ENCODE peak calls at places on chromosomes 12 and 14, in five cellular contexts. One of them, this sample, is unnamed.

GRCh38 chr14:92589213-92589852 is 75.8 kb downstream of the RIN3 start:
- DNase-seq in globus pallidus: no peak
- DNase-seq in activated naive CD8-positive, alpha-beta T cell treated with anti-CD3 and anti-CD28 coated beads, Interleukin-2, amount 50 U/mL, for 24 hours: no peak
- DNase-seq in NCI-H1092: no peak
- DNase-seq in NCI-H774: no peak
- DNase-seq in this sample: no peak

GRCh38 chr12:57341275-57341990 is 89.4 kb downstream of the R3HDM2 start:
- DNase-seq in globus pallidus: peak; percentile 20
- DNase-seq in activated naive CD8-positive, alpha-beta T cell treated with anti-CD3 and anti-CD28 coated beads, Interleukin-2, amount 50 U/mL, for 24 hours: no peak
- DNase-seq in NCI-H1092: no peak
- DNase-seq in NCI-H774: no peak
- DNase-seq in this sample: no peak

GRCh38 chr12:48021485-48022179 is 17.4 kb upstream of the COL2A1 start:
- DNase-seq in globus pallidus: no peak
- DNase-seq in activated naive CD8-positive, alpha-beta T cell treated with anti-CD3 and anti-CD28 coated beads, Interleukin-2, amount 50 U/mL, for 24 hours: no peak
- DNase-seq in NCI-H1092: no peak
- DNase-seq in NCI-H774: no peak
- DNase-seq in this sample: no peak

GRCh38 chr12:107884769-107885694 is 110.5 kb downstream of the ASCL4 start:
- DNase-seq in globus pallidus: peak; percentile 27
- DNase-seq in activated naive CD8-positive, alpha-beta T cell treated with anti-CD3 and anti-CD28 coated beads, Interleukin-2, amount 50 U/mL, for 24 hours: peak; percentile 56
- DNase-seq in NCI-H1092: peak; percentile 27
- DNase-seq in NCI-H774: peak; percentile 29
- DNase-seq in this sample: peak; percentile 69

GRCh38 chr14:104795781-104796681 is 483 bp upstream of the AKT1 start:
- DNase-seq in globus pallidus: peak; percentile 38
- DNase-seq in activated naive CD8-positive, alpha-beta T cell treated with anti-CD3 and anti-CD28 coated beads, Interleukin-2, amount 50 U/mL, for 24 hours: peak; percentile 68
- DNase-seq in NCI-H1092: no peak
- DNase-seq in NCI-H774: peak; percentile 45
- DNase-seq in this sample: peak; percentile 50

GRCh38 chr14:61350871-61351270 is 29.5 kb downstream of the PRKCH start:
- DNase-seq in globus pallidus: no peak
- DNase-seq in activated naive CD8-positive, alpha-beta T cell treated with anti-CD3 and anti-CD28 coated beads, Interleukin-2, amount 50 U/mL, for 24 hours: no peak
- DNase-seq in NCI-H1092: no peak
- DNase-seq in NCI-H774: no peak
- DNase-seq in this sample: no peak

GRCh38 chr12:101819467-101819866 is 11.3 kb downstream of the GNPTAB start:
- DNase-seq in globus pallidus: no peak
- DNase-seq in activated naive CD8-positive, alpha-beta T cell treated with anti-CD3 and anti-CD28 coated beads, Interleukin-2, amount 50 U/mL, for 24 hours: no peak
- DNase-seq in NCI-H1092: no peak
- DNase-seq in NCI-H774: no peak
- DNase-seq in this sample: no peak

GRCh38 chr12:52975820-52976573 is 27.1 kb downstream of the KRT18 start:
- DNase-seq in globus pallidus: no peak
- DNase-seq in activated naive CD8-positive, alpha-beta T cell treated with anti-CD3 and anti-CD28 coated beads, Interleukin-2, amount 50 U/mL, for 24 hours: no peak
- DNase-seq in NCI-H1092: no peak
- DNase-seq in NCI-H774: peak; percentile 55
- DNase-seq in this sample: no peak

GRCh38 chr14:74492413-74493342 is at the start of gene NPC2:
- DNase-seq in globus pallidus: no peak
- DNase-seq in activated naive CD8-positive, alpha-beta T cell treated with anti-CD3 and anti-CD28 coated beads, Interleukin-2, amount 50 U/mL, for 24 hours: no peak
- DNase-seq in NCI-H1092: no peak
- DNase-seq in NCI-H774: no peak
- DNase-seq in this sample: no peak

GRCh38 chr14:69687963-69688649 is 76.7 kb downstream of the SUSD6 start:
- DNase-seq in globus pallidus: peak; percentile 90
- DNase-seq in activated naive CD8-positive, alpha-beta T cell treated with anti-CD3 and anti-CD28 coated beads, Interleukin-2, amount 50 U/mL, for 24 hours: no peak
- DNase-seq in NCI-H1092: peak; percentile 29
- DNase-seq in NCI-H774: no peak
- DNase-seq in this sample: no peak

GRCh38 chr12:11981174-11981733 is 89.5 kb upstream of the BCL2L14 start:
- DNase-seq in globus pallidus: peak; percentile 5
- DNase-seq in activated naive CD8-positive, alpha-beta T cell treated with anti-CD3 and anti-CD28 coated beads, Interleukin-2, amount 50 U/mL, for 24 hours: peak; percentile 45
- DNase-seq in NCI-H1092: no peak
- DNase-seq in NCI-H774: no peak
- DNase-seq in this sample: peak; percentile 63

GRCh38 chr12:76199808-76200207 is 115.3 kb upstream of the NAP1L1 start:
- DNase-seq in globus pallidus: no peak
- DNase-seq in activated naive CD8-positive, alpha-beta T cell treated with anti-CD3 and anti-CD28 coated beads, Interleukin-2, amount 50 U/mL, for 24 hours: no peak
- DNase-seq in NCI-H1092: no peak
- DNase-seq in NCI-H774: no peak
- DNase-seq in this sample: no peak

GRCh38 chr14:68651075-68651474 is 141.8 kb downstream of the ZFP36L1 start:
- DNase-seq in globus pallidus: no peak
- DNase-seq in activated naive CD8-positive, alpha-beta T cell treated with anti-CD3 and anti-CD28 coated beads, Interleukin-2, amount 50 U/mL, for 24 hours: no peak
- DNase-seq in NCI-H1092: no peak
- DNase-seq in NCI-H774: no peak
- DNase-seq in this sample: no peak

GRCh38 chr12:210277-211141 is 3.4 kb downstream of the SLC6A12 start:
- DNase-seq in globus pallidus: no peak
- DNase-seq in activated naive CD8-positive, alpha-beta T cell treated with anti-CD3 and anti-CD28 coated beads, Interleukin-2, amount 50 U/mL, for 24 hours: no peak
- DNase-seq in NCI-H1092: no peak
- DNase-seq in NCI-H774: no peak
- DNase-seq in this sample: no peak

GRCh38 chr14:34951286-34951685 is 31.5 kb upstream of the SRP54 start:
- DNase-seq in globus pallidus: no peak
- DNase-seq in activated naive CD8-positive, alpha-beta T cell treated with anti-CD3 and anti-CD28 coated beads, Interleukin-2, amount 50 U/mL, for 24 hours: no peak
- DNase-seq in NCI-H1092: no peak
- DNase-seq in NCI-H774: no peak
- DNase-seq in this sample: no peak

GRCh38 chr14:22122227-22123187 is 448.9 kb upstream of the OR4E1 start:
- DNase-seq in globus pallidus: no peak
- DNase-seq in activated naive CD8-positive, alpha-beta T cell treated with anti-CD3 and anti-CD28 coated beads, Interleukin-2, amount 50 U/mL, for 24 hours: no peak
- DNase-seq in NCI-H1092: no peak
- DNase-seq in NCI-H774: no peak
- DNase-seq in this sample: peak; percentile 30

GRCh38 chr12:57629897-57630471 is 3.0 kb downstream of the B4GALNT1 start:
- DNase-seq in globus pallidus: peak; percentile 89
- DNase-seq in activated naive CD8-positive, alpha-beta T cell treated with anti-CD3 and anti-CD28 coated beads, Interleukin-2, amount 50 U/mL, for 24 hours: no peak
- DNase-seq in NCI-H1092: no peak
- DNase-seq in NCI-H774: no peak
- DNase-seq in this sample: no peak

GRCh38 chr14:89908712-89909450 is 45.6 kb downstream of the EFCAB11 start:
- DNase-seq in globus pallidus: no peak
- DNase-seq in activated naive CD8-positive, alpha-beta T cell treated with anti-CD3 and anti-CD28 coated beads, Interleukin-2, amount 50 U/mL, for 24 hours: no peak
- DNase-seq in NCI-H1092: no peak
- DNase-seq in NCI-H774: no peak
- DNase-seq in this sample: no peak

GRCh38 chr14:52950898-52951729 is at the start of gene FERMT2:
- DNase-seq in globus pallidus: peak; percentile 91
- DNase-seq in activated naive CD8-positive, alpha-beta T cell treated with anti-CD3 and anti-CD28 coated beads, Interleukin-2, amount 50 U/mL, for 24 hours: peak; percentile 17
- DNase-seq in NCI-H1092: peak; percentile 81
- DNase-seq in NCI-H774: peak; percentile 72
- DNase-seq in this sample: peak; percentile 10

GRCh38 chr12:3117144-3117581 is 40.0 kb downstream of the TSPAN9 start:
- DNase-seq in globus pallidus: no peak
- DNase-seq in activated naive CD8-positive, alpha-beta T cell treated with anti-CD3 and anti-CD28 coated beads, Interleukin-2, amount 50 U/mL, for 24 hours: no peak
- DNase-seq in NCI-H1092: no peak
- DNase-seq in NCI-H774: no peak
- DNase-seq in this sample: no peak

GRCh38 chr12:19282133-19282532 is 152.6 kb downstream of the PLEKHA5 start:
- DNase-seq in globus pallidus: no peak
- DNase-seq in activated naive CD8-positive, alpha-beta T cell treated with anti-CD3 and anti-CD28 coated beads, Interleukin-2, amount 50 U/mL, for 24 hours: no peak
- DNase-seq in NCI-H1092: no peak
- DNase-seq in NCI-H774: no peak
- DNase-seq in this sample: no peak

GRCh38 chr14:102902086-102902485 is 20.4 kb upstream of the AMN start:
- DNase-seq in globus pallidus: no peak
- DNase-seq in activated naive CD8-positive, alpha-beta T cell treated with anti-CD3 and anti-CD28 coated beads, Interleukin-2, amount 50 U/mL, for 24 hours: no peak
- DNase-seq in NCI-H1092: no peak
- DNase-seq in NCI-H774: no peak
- DNase-seq in this sample: no peak

GRCh38 chr14:72463291-72463866 is 430.5 kb downstream of the DPF3 start:
- DNase-seq in globus pallidus: no peak
- DNase-seq in activated naive CD8-positive, alpha-beta T cell treated with anti-CD3 and anti-CD28 coated beads, Interleukin-2, amount 50 U/mL, for 24 hours: no peak
- DNase-seq in NCI-H1092: no peak
- DNase-seq in NCI-H774: no peak
- DNase-seq in this sample: no peak

GRCh38 chr12:72271401-72271740 is 799 bp upstream of the TRHDE start:
- DNase-seq in globus pallidus: peak; percentile 43
- DNase-seq in activated naive CD8-positive, alpha-beta T cell treated with anti-CD3 and anti-CD28 coated beads, Interleukin-2, amount 50 U/mL, for 24 hours: no peak
- DNase-seq in NCI-H1092: peak; percentile 28
- DNase-seq in NCI-H774: peak; percentile 36
- DNase-seq in this sample: peak; percentile 1

GRCh38 chr12:117850048-117850447 is 118.7 kb downstream of the KSR2 start:
- DNase-seq in globus pallidus: no peak
- DNase-seq in activated naive CD8-positive, alpha-beta T cell treated with anti-CD3 and anti-CD28 coated beads, Interleukin-2, amount 50 U/mL, for 24 hours: peak; percentile 2
- DNase-seq in NCI-H1092: no peak
- DNase-seq in NCI-H774: peak; percentile 23
- DNase-seq in this sample: peak; percentile 17

GRCh38 chr14:94936411-94936892 is 166.5 kb upstream of the GSC start:
- DNase-seq in globus pallidus: peak; percentile 63
- DNase-seq in activated naive CD8-positive, alpha-beta T cell treated with anti-CD3 and anti-CD28 coated beads, Interleukin-2, amount 50 U/mL, for 24 hours: no peak
- DNase-seq in NCI-H1092: peak; percentile 91
- DNase-seq in NCI-H774: peak; percentile 46
- DNase-seq in this sample: no peak

GRCh38 chr12:132133952-132134652 is 10.0 kb downstream of the DDX51 start:
- DNase-seq in globus pallidus: no peak
- DNase-seq in activated naive CD8-positive, alpha-beta T cell treated with anti-CD3 and anti-CD28 coated beads, Interleukin-2, amount 50 U/mL, for 24 hours: no peak
- DNase-seq in NCI-H1092: peak; percentile 70
- DNase-seq in NCI-H774: peak; percentile 64
- DNase-seq in this sample: no peak

GRCh38 chr14:98791661-98792060 is 480.3 kb downstream of the BCL11B start:
- DNase-seq in globus pallidus: no peak
- DNase-seq in activated naive CD8-positive, alpha-beta T cell treated with anti-CD3 and anti-CD28 coated beads, Interleukin-2, amount 50 U/mL, for 24 hours: no peak
- DNase-seq in NCI-H1092: no peak
- DNase-seq in NCI-H774: no peak
- DNase-seq in this sample: no peak